ENCODE peak calls at places on chromosomes 11 and 22, in nine cellular contexts. A, C, W, P, R, H, J, L and E are unnamed samples.

GRCh38 chr11:131867457-131868257 is 497.2 kb downstream of the NTM start:
- DNase-seq in A (peak), C (no peak), W (peak), P (peak), R (peak), H (peak), J (peak), L (peak), E (peak)

GRCh38 chr22:30305519-30305905 is 16.2 kb upstream of the CASTOR1 start:
- DNase-seq in A (peak), C (peak), W (peak), P (no peak), R (peak), H (peak), J (peak), L (no peak), E (peak)

GRCh38 chr11:95924414-95924760 is 480 bp upstream of the MTMR2 start:
- DNase-seq in A (no peak), C (no peak), W (no peak), P (no peak), R (no peak), H (peak), J (no peak), L (no peak), E (peak)

GRCh38 chr11:3802016-3802790 is 4.8 kb upstream of the NUP98 start:
- DNase-seq in A (no peak), C (no peak), W (no peak), P (peak), R (no peak), H (peak), J (no peak), L (no peak), E (no peak)

GRCh38 chr11:75524576-75525432 is 937 bp downstream of the GDPD5 start:
- DNase-seq in A (no peak), C (peak), W (no peak), P (no peak), R (no peak), H (peak), J (no peak), L (no peak), E (no peak)

GRCh38 chr11:69293819-69294505 is at the start of gene MYEOV:
- DNase-seq in A (no peak), C (peak), W (no peak), P (no peak), R (no peak), H (no peak), J (no peak), L (peak), E (no peak)

GRCh38 chr11:89436071-89436470 is 55.1 kb downstream of the NOX4 start:
- DNase-seq in A (no peak), C (no peak), W (no peak), P (peak), R (no peak), H (peak), J (no peak), L (peak), E (peak)

GRCh38 chr22:31550871-31551370 is 54.6 kb downstream of the SFI1 start:
- DNase-seq in A (no peak), C (no peak), W (no peak), P (no peak), R (no peak), H (no peak), J (no peak), L (no peak), E (no peak)

DNA sequence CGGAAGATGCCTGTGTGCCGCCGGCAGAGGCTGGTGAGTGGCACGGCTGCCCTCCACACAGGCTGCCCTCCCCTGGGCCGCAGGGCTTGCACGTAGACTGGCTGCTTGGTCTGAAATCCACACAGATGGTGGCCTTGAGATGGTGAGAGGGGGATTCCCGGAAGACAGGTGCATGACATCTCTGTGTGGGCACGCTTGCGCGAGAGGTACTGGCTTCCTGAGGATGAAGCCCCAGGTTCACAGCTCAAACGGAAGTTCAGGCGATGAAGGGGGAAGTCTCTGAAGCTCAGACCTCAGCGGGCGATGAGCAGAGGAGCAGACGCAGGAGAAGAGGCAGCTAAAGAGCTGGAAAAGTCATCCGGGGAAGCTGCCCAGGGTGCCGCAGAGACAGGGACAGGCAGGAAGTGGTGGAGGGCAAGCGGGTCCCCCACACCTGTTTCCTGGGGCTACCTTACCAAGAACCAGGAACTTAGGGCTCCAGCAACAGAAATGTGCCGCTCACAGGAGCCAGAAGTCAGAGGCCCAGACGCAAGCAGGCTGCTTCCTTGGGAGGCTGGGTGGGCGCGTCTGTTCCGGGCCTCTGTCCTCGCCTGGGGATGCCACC is 7.2 kb downstream of the CRELD2 start:
- DNase-seq in A (no peak), C (peak), W (no peak), P (no peak), R (no peak), H (no peak), J (no peak), L (no peak), E (no peak)
- H3K4me3 ChIP-seq in A (no peak), C (no peak), W (no peak), P (no peak), R (no peak), H (no peak), J (no peak), L (no peak), E (no peak)

GRCh38 chr11:704799-705645 is 1.0 kb upstream of the EPS8L2 start:
- DNase-seq in A (no peak), C (peak), W (no peak), P (no peak), R (no peak), H (no peak), J (peak), L (peak), E (no peak)
- TF ChIP-seq CTCF in A (no peak), C (no peak), W (no peak), P (no peak), R (no peak), H (no peak), J (no peak), L (no peak), E (no peak)

GRCh38 chr11:33617672-33618362 is 82.8 kb downstream of the C11orf91 start:
- DNase-seq in A (no peak), C (no peak), W (no peak), P (no peak), R (no peak), H (no peak), J (no peak), L (peak), E (no peak)
- H3K4me3 ChIP-seq in A (no peak), C (no peak), W (no peak), P (no peak), R (no peak), H (no peak), J (no peak), L (no peak), E (no peak)

GRCh38 chr22:45684169-45684568 is 12.5 kb downstream of the ATXN10 start:
- DNase-seq in A (no peak), C (no peak), W (no peak), P (no peak), R (no peak), H (no peak), J (no peak), L (no peak), E (peak)
- TF ChIP-seq CTCF in A (no peak), C (no peak), W (no peak), P (no peak), R (no peak), H (no peak), J (no peak), L (no peak), E (no peak)

GRCh38 chr22:35442471-35442870 is 42.5 kb downstream of the MCM5 start:
- DNase-seq in A (no peak), C (no peak), W (no peak), P (no peak), R (no peak), H (no peak), J (no peak), L (no peak), E (no peak)
- H3K4me3 ChIP-seq in A (no peak), C (no peak), W (no peak), P (no peak), R (no peak), H (no peak), J (no peak), L (no peak), E (no peak)

DNA sequence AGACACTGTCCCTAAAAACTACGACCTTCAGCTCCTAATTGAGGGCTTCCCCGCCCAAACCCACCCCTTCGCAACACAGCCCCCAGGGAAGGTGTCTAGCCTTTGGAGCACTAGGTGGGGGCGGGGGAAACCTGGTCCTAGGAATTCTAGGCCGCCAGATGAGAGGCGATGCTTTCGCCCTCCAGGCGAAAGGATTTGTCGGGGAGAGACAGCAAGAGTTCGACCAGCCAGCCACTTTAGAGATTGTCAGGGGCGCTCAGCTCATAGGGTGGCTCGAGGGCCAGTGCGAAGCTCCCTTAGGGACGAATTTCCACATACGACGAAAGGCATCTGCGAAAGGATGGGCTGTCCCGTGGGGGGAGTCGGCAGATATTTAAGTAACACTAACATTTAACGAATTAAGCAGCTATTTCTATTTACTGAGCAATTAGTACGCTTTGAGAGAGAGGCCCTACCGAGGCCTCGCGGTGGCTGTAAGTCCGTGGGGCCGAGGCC is 5.3 kb downstream of the CD248 start:
- DNase-seq in A (no peak), C (no peak), W (no peak), P (no peak), R (no peak), H (no peak), J (no peak), L (no peak), E (no peak)
- TF ChIP-seq CTCF in A (peak), C (no peak), W (no peak), P (no peak), R (peak), H (peak), J (no peak), L (no peak), E (no peak)

DNA sequence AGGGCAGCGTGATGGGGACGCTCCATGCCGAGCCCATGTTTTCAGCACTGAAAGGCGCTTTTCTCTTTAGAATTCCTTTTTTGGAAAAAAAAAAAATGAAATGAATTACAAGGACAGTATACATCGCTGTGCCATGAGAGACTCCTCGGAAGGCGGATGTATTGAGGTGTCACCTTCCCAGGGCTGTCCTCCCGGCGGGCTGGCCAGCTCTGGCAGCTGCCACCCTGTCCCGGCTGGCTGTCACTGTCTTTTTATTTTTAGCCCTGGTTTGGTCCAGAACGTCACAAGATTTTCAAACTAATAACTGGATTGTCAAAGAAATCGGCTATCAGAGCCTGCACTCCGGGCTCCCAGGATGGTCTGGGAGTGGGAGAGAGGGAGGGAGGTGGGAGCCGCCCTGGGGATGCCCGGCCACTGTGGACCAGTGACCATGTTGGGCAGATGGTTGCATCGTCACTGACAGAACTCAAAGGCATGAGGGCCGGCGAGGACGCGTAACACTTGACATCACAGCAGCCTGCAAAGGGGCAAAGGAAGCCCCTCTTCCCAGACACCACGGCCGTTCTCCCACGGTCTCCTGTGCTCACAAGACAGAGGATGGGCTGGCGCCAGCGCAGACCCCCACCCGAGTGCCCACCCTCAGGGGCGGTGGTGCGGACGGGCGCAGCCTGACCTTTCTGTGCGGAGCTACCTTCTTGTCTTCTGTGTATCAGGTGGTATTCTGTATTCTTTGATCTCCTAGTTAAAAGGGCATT is 392.9 kb downstream of the TBC1D22A start:
- DNase-seq in A (no peak), C (no peak), W (no peak), P (no peak), R (no peak), H (no peak), J (no peak), L (no peak), E (no peak)
- H3K4me3 ChIP-seq in A (peak), C (no peak), W (peak), P (no peak), R (no peak), H (no peak), J (peak), L (no peak), E (peak)

GRCh38 chr22:41535244-41535643 is 9.0 kb downstream of the POLR3H start:
- DNase-seq in A (no peak), C (no peak), W (no peak), P (no peak), R (no peak), H (peak), J (no peak), L (no peak), E (no peak)
- TF ChIP-seq CTCF in A (peak), C (no peak), W (no peak), P (peak), R (no peak), H (peak), J (no peak), L (peak), E (peak)